ENCODE peak calls at places on chromosomes 3 and 15, in eight cellular contexts. V is fibroblast of pulmonary artery, H is mesothelial cell of epicardium, D is cardiac fibroblast, X is transverse colon, B is fibroblast of mammary gland, E is cardiac muscle cell, Q is neural crest cell. G is an unnamed sample.

GRCh38 chr3:129942296-129942695 is 32.2 kb upstream of the TRH start:
- DNase-seq in V (peak), H (peak), D (peak), X (peak), B (peak), E (peak), Q (peak), G (peak)

GRCh38 chr3:177410734-177411133 is 213.5 kb upstream of the TBL1XR1 start:
- DNase-seq in V (no peak), H (no peak), D (no peak), X (peak), B (no peak), E (no peak), Q (no peak), G (no peak)

GRCh38 chr3:76403556-76403955 is 618.2 kb upstream of the ZNF717 start:
- DNase-seq in V (peak), H (no peak), D (peak), X (no peak), B (peak), E (no peak), Q (no peak), G (no peak)

GRCh38 chr3:136513367-136513766 is 238.8 kb downstream of the STAG1 start:
- DNase-seq in V (no peak), H (no peak), D (no peak), X (no peak), B (no peak), E (no peak), Q (no peak), G (no peak)

GRCh38 chr3:197522183-197522715 is 33.5 kb downstream of the BDH1 start:
- DNase-seq in V (no peak), H (no peak), D (no peak), X (peak), B (no peak), E (no peak), Q (no peak), G (no peak)

GRCh38 chr15:67149859-67150824 is 84.7 kb downstream of the SMAD3 start:
- DNase-seq in V (peak), H (no peak), D (peak), X (peak), B (peak), E (no peak), Q (no peak), G (no peak)

GRCh38 chr3:111926266-111926676 is 52.6 kb upstream of the ABHD10 start:
- DNase-seq in V (no peak), H (no peak), D (no peak), X (no peak), B (no peak), E (no peak), Q (no peak), G (no peak)

GRCh38 chr15:100770781-100771584 is 108.6 kb upstream of the ALDH1A3 start:
- DNase-seq in V (no peak), H (no peak), D (no peak), X (no peak), B (no peak), E (no peak), Q (no peak), G (no peak)

GRCh38 chr15:49570672-49571071 is 49.9 kb downstream of the FAM227B start:
- DNase-seq in V (no peak), H (no peak), D (no peak), X (no peak), B (no peak), E (no peak), Q (no peak), G (no peak)

GRCh38 chr3:20054549-20054987 is 14.3 kb downstream of the KAT2B start:
- DNase-seq in V (peak), H (no peak), D (peak), X (peak), B (peak), E (no peak), Q (no peak), G (no peak)

GRCh38 chr3:62727576-62727975 is 147.6 kb downstream of the CADPS start:
- DNase-seq in V (peak), H (no peak), D (peak), X (no peak), B (no peak), E (no peak), Q (no peak), G (no peak)

GRCh38 chr3:162141232-162141631 is 644.6 kb downstream of the OTOL1 start:
- DNase-seq in V (peak), H (no peak), D (peak), X (no peak), B (peak), E (no peak), Q (no peak), G (no peak)

GRCh38 chr3:170572665-170573253 is 13.1 kb downstream of the SLC7A14 start:
- DNase-seq in V (peak), H (no peak), D (peak), X (no peak), B (peak), E (no peak), Q (no peak), G (no peak)

GRCh38 chr3:134348524-134348923 is 25.7 kb downstream of the AMOTL2 start:
- DNase-seq in V (no peak), H (no peak), D (peak), X (no peak), B (peak), E (no peak), Q (no peak), G (no peak)

GRCh38 chr3:129829640-129830039 is 63.9 kb downstream of the TMCC1 start:
- DNase-seq in V (peak), H (no peak), D (peak), X (peak), B (peak), E (peak), Q (no peak), G (no peak)

GRCh38 chr3:39432342-39432741 is 25.8 kb downstream of the RPSA start:
- DNase-seq in V (no peak), H (no peak), D (no peak), X (no peak), B (no peak), E (no peak), Q (no peak), G (no peak)

GRCh38 chr3:39438880-39439279 is 28.6 kb upstream of the MOBP start:
- DNase-seq in V (no peak), H (no peak), D (no peak), X (no peak), B (no peak), E (no peak), Q (no peak), G (no peak)

GRCh38 chr3:39434574-39434973 is 28.1 kb downstream of the RPSA start:
- DNase-seq in V (no peak), H (no peak), D (peak), X (no peak), B (peak), E (no peak), Q (no peak), G (no peak)

GRCh38 chr3:39433642-39434041 is 27.1 kb downstream of the RPSA start:
- DNase-seq in V (peak), H (no peak), D (peak), X (no peak), B (peak), E (no peak), Q (no peak), G (no peak)

DNA sequence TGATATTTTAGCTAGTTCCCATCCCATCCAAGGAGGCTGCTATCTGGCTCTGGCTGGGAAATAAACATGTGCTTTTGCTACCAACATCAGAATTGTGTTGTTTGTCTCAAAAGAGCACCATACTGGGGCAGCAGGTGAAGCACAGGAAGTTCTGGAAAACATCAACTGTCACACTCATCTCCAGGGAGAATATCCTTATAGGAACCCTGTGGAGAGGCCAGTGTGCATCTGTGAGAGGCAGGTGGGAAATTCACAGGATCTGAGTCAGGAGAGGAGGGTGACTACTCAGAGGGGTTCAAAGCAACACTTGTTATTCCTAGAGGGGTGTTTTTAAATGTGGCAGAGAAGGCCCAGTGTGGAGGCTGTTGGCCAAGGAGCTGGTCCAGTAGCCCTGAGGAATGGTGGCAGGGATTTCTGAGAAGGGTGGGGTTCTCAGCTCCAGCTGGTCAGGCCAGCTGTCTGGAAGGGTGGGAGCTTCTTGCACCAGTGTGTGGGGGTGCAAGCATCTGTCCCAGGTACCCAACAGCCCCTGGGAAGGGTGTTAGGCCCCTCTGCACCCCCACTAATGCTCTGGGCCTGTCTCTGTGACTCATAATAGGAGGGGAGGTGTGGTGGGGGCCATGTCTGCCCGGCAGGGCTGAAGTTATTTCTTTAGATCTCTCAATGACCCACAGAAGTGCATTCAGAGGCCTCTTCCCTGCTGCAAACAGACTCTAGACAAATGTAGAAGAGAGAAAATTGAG is 28.7 kb downstream of the RPSA start:
- DNase-seq in V (no peak), H (no peak), D (no peak), X (no peak), B (no peak), E (no peak), Q (no peak), G (no peak)
- TF ChIP-seq CTCF in V (no peak), H (no peak), D (no peak), X (no peak), B (no peak), E (no peak), Q (no peak), G (no peak)

DNA sequence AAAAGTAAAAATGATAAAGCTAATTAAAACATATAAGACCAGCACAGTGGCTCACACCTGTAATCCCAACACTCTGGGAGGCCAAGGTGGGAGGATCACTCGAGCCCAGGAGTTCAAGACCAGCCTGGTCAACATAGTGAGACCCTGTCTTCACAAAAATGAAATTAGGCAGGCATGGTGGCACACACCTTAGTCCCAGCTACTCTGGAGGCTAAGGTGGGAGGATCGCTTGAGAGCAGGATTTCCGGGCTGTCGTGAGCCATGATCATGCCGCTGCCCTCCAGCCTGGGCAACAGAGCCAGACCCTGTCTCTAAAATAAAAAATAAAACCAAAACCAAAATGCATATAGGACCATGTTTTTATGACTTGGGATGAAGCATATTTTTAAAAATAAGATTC is 4.8 kb upstream of the PRSS50 start:
- DNase-seq in V (no peak), H (no peak), D (no peak), X (no peak), B (no peak), E (no peak), Q (no peak), G (no peak)
- TF ChIP-seq CTCF in V (no peak), H (no peak), D (no peak), X (no peak), B (no peak), E (no peak), Q (no peak), G (no peak)

DNA sequence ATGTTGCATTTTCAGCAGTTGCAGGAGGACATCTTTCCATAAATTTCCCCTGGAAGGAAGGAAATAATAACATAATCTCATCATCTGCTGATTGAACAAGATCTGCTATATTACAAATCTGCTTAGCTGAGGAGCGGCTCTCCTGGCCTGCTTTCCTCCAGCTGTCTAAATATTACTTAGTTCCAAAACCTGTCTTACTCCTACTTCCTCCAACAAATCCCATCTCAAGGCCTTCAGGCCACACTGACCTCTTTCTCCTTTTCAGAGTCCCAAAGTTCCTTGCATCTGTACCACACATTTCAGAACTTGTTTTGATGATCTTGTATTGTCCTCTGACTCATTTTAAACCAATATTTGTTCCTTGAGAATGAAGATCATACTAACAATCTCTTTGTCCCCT is 364.4 kb upstream of the MCTP2 start:
- DNase-seq in V (no peak), H (no peak), D (no peak), X (no peak), B (no peak), E (no peak), Q (no peak), G (no peak)
- TF ChIP-seq CTCF in V (no peak), H (no peak), D (no peak), X (no peak), B (no peak), E (no peak), Q (no peak), G (no peak)

GRCh38 chr3:14145670-14146380 is 21.0 kb downstream of the TMEM43 start:
- DNase-seq in V (no peak), H (peak), D (no peak), X (no peak), B (no peak), E (no peak), Q (no peak), G (no peak)
- TF ChIP-seq CTCF in V (no peak), H (no peak), D (no peak), X (no peak), B (no peak), E (peak), Q (no peak), G (no peak)

GRCh38 chr15:57273366-57273765 is 102.9 kb upstream of the CGNL1 start:
- DNase-seq in V (no peak), H (no peak), D (no peak), X (no peak), B (no peak), E (no peak), Q (no peak), G (no peak)

GRCh38 chr15:57278439-57278838 is 97.9 kb upstream of the CGNL1 start:
- DNase-seq in V (no peak), H (no peak), D (no peak), X (no peak), B (no peak), E (no peak), Q (no peak), G (no peak)

DNA sequence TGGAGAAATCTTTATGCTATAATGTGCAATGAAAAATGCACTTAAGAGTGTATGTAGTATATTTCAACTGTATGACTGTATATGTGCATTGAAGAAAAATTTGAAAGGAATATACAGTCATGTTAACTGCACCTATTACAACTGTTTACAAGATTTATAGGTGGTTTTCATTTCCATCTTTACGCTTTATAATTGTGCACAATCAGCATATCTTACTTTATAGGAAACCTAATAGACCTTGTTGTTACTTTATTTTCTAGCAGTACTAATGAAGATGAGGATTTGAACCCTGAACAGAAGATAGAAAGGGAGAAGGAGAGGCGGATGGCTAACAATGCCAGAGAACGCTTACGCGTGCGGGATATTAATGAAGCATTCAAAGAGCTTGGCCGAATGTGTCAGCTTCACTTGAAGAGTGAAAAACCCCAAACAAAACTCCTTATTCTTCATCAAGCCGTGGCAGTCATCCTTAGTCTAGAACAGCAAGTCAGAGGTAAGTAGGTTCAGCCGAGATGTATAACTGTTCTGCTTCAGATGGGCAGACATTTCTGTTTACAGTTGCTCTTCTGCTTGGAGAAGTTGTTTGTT is 103.4 kb upstream of the CGNL1 start:
- DNase-seq in V (no peak), H (no peak), D (no peak), X (no peak), B (no peak), E (no peak), Q (no peak), G (no peak)
- TF ChIP-seq CTCF in V (no peak), H (no peak), D (no peak), X (no peak), B (no peak), E (no peak), Q (no peak), G (no peak)

DNA sequence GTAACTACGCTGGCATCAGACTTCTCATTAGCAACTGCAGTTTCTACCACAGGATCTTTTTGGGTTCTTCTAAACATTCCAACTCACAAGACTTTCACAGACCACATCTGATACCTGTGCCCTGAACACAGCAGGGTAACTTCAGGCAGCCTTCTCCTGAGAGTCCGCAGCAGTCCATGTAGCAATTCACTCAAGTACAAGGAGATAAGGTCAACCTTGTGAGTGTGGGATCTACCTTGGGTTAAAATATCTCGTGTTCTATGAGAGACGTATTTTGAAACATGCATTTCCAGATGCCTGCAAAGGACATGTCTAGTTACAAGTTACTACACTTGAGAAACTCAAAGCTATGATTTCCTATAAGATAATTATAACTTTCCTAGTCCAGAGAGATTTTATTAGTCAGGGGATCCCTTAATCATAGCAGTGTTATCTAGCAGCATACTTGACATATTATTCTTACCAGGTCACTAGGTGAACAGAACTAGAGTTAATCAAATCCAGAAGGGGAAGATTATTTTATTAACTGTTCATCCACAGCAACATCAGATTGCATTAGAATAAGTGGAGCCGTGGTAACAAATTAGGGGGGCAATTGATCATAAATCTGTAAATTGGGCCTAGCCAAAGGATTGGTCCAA is 66.4 kb downstream of the ASTE1 start:
- DNase-seq in V (no peak), H (no peak), D (peak), X (no peak), B (peak), E (peak), Q (no peak), G (no peak)
- TF ChIP-seq CTCF in V (no peak), H (no peak), D (no peak), X (no peak), B (no peak), E (no peak), Q (no peak), G (no peak)

G was measured in progenitor cell of endocrine pancreas.